ENCODE peak calls at places on chromosomes 12 and 14, in six cellular contexts. B is brain microvascular endothelial cell, M is T-helper 9 cell, P is HuH-7.5, A is fibroblast of mammary gland, T is T-cell. I is an unnamed sample.

GRCh38 chr12:39102474-39103209 is 197.3 kb upstream of the CPNE8 start:
- DNase-seq in B (no peak), M (no peak), P (no peak), A (peak), T (no peak), I (no peak)

GRCh38 chr12:24222968-24223367 is 273.5 kb upstream of the SOX5 start:
- DNase-seq in B (peak), M (no peak), P (no peak), A (peak), T (no peak), I (peak)

GRCh38 chr12:49615725-49616124 is 7.6 kb upstream of the PRPF40B start:
- DNase-seq in B (no peak), M (no peak), P (no peak), A (peak), T (no peak), I (peak)

GRCh38 chr12:98735821-98736220 is 90.7 kb downstream of the APAF1 start:
- DNase-seq in B (no peak), M (no peak), P (no peak), A (no peak), T (no peak), I (no peak)

GRCh38 chr12:132423251-132424117 is 66.5 kb upstream of the FBRSL1 start:
- DNase-seq in B (no peak), M (no peak), P (no peak), A (no peak), T (no peak), I (no peak)

GRCh38 chr12:107264667-107265066 is 171.3 kb upstream of the CRY1 start:
- DNase-seq in B (no peak), M (no peak), P (no peak), A (no peak), T (no peak), I (no peak)

GRCh38 chr14:89773644-89774316 is 180.8 kb downstream of the EFCAB11 start:
- DNase-seq in B (peak), M (peak), P (no peak), A (no peak), T (peak), I (peak)

GRCh38 chr12:90741611-90742010 is 213.4 kb downstream of the CCER1 start:
- DNase-seq in B (no peak), M (no peak), P (no peak), A (peak), T (no peak), I (peak)

GRCh38 chr12:12786716-12787601 is 1.5 kb downstream of the APOLD1 start:
- DNase-seq in B (peak), M (peak), P (peak), A (peak), T (peak), I (peak)

GRCh38 chr12:26153421-26154154 is 28.8 kb upstream of the BHLHE41 start:
- DNase-seq in B (peak), M (no peak), P (no peak), A (peak), T (no peak), I (peak)

GRCh38 chr14:95402612-95403011 is 82.9 kb upstream of the CLMN start:
- DNase-seq in B (no peak), M (no peak), P (no peak), A (no peak), T (no peak), I (no peak)

GRCh38 chr14:32374155-32374554 is 45.1 kb downstream of the AKAP6 start:
- DNase-seq in B (no peak), M (no peak), P (no peak), A (peak), T (no peak), I (no peak)

GRCh38 chr12:97805086-97805485 is 342.5 kb downstream of the RMST start:
- DNase-seq in B (no peak), M (no peak), P (no peak), A (no peak), T (no peak), I (no peak)

GRCh38 chr14:106840258-106840657 is 1313.9 kb downstream of the TMEM121 start:
- DNase-seq in B (no peak), M (no peak), P (no peak), A (no peak), T (no peak), I (no peak)

GRCh38 chr12:122974892-122975789 is at the start of gene OGFOD2:
- DNase-seq in B (peak), M (peak), P (peak), A (peak), T (peak), I (peak)

GRCh38 chr12:4379410-4379809 is at the start of gene FGF23:
- DNase-seq in B (peak), M (no peak), P (peak), A (peak), T (no peak), I (peak)

I was measured in LHCN-M2.